ENCODE peak calls at places on chromosomes 13 and 19, in four cellular contexts. T is BJ, Z is hepatic stellate cell, W is NCI-H1092. A is an unnamed sample.

GRCh38 chr19:48806518-48806817 is 4.4 kb downstream of the BCAT2 start:
- DNase-seq in T (no peak), Z (no peak), W (no peak), A (no peak)

GRCh38 chr13:37889102-37889501 is 19.5 kb upstream of the TRPC4 start:
- DNase-seq in T (no peak), Z (no peak), W (no peak), A (no peak)

GRCh38 chr19:40165362-40165937 is 25.8 kb upstream of the MAP3K10 start:
- DNase-seq in T (no peak), Z (peak; percentile 45), W (peak; percentile 4), A (peak; percentile 36)

GRCh38 chr19:6774821-6775707 is 2.6 kb downstream of the VAV1 start:
- DNase-seq in T (no peak), Z (no peak), W (no peak), A (no peak)

GRCh38 chr13:20125129-20125782 is 35.6 kb downstream of the GJA3 start:
- DNase-seq in T (peak; percentile 4), Z (peak; percentile 59), W (no peak), A (no peak)

GRCh38 chr13:113500530-113501265 is 10.2 kb upstream of the DCUN1D2 start:
- DNase-seq in T (no peak), Z (no peak), W (no peak), A (no peak)

GRCh38 chr19:9130965-9131364 is 4.2 kb upstream of the OR7G3 start:
- DNase-seq in T (no peak), Z (no peak), W (no peak), A (no peak)

GRCh38 chr19:18168673-18169381 is 4.8 kb upstream of the IFI30 start:
- DNase-seq in T (no peak), Z (no peak), W (no peak), A (no peak)

GRCh38 chr13:45368571-45368970 is 27.6 kb upstream of the TPT1 start:
- DNase-seq in T (no peak), Z (no peak), W (no peak), A (no peak)

GRCh38 chr19:43639507-43640423 is at the start of gene CADM4:
- DNase-seq in T (no peak), Z (no peak), W (no peak), A (peak; percentile 63)

GRCh38 chr13:20073775-20074174 is 87.1 kb downstream of the GJA3 start:
- DNase-seq in T (no peak), Z (no peak), W (no peak), A (no peak)

GRCh38 chr19:16078311-16078758 is 2.0 kb downstream of the TPM4 start:
- DNase-seq in T (no peak), Z (no peak), W (no peak), A (no peak)

GRCh38 chr19:3544742-3545668 is 6.0 kb downstream of the TEKTIP1 start:
- DNase-seq in T (no peak), Z (peak; percentile 89), W (peak; percentile 23), A (peak; percentile 68)

GRCh38 chr19:51571599-51571998 is 516 bp downstream of the ZNF175 start:
- DNase-seq in T (no peak), Z (no peak), W (no peak), A (no peak)